ENCODE peak calls at places on chromosomes 5 and 9, in five cellular contexts. P is left lung, N is breast epithelium, B is OCI-LY7, O is IMR-90. T is an unnamed sample.

GRCh38 chr9:935348-935965 is 41.0 kb upstream of the DMRT3 start:
- DNase-seq in P (no peak), N (no peak), B (no peak), O (peak), T (peak)

GRCh38 chr5:61673007-61673735 is 341.1 kb downstream of the ZSWIM6 start:
- DNase-seq in P (no peak), N (no peak), B (no peak), O (peak), T (peak)

GRCh38 chr5:59124983-59125960 is 542.4 kb downstream of the RAB3C start:
- DNase-seq in P (no peak), N (no peak), B (no peak), O (peak), T (no peak)

GRCh38 chr9:35723908-35724307 is 8.1 kb downstream of the TLN1 start:
- DNase-seq in P (no peak), N (no peak), B (no peak), O (no peak), T (no peak)

GRCh38 chr9:137293094-137293481 is 9.0 kb downstream of the NRARP start:
- DNase-seq in P (no peak), N (no peak), B (no peak), O (no peak), T (no peak)

GRCh38 chr5:64451551-64451950 is 54.3 kb upstream of the RGS7BP start:
- DNase-seq in P (no peak), N (no peak), B (no peak), O (no peak), T (no peak)

GRCh38 chr9:70392189-70392588 is 22.3 kb downstream of the KLF9 start:
- DNase-seq in P (no peak), N (no peak), B (peak), O (no peak), T (no peak)

GRCh38 chr9:125119643-125120286 is 23.6 kb downstream of the SCAI start:
- DNase-seq in P (no peak), N (no peak), B (peak), O (peak), T (no peak)

GRCh38 chr5:173328896-173329369 is 719 bp upstream of the STC2 start:
- DNase-seq in P (no peak), N (no peak), B (no peak), O (peak), T (peak)

GRCh38 chr9:126532019-126532462 is 81.7 kb upstream of the LMX1B start:
- DNase-seq in P (no peak), N (no peak), B (no peak), O (no peak), T (no peak)

GRCh38 chr5:142095651-142096330 is 12.8 kb upstream of the NDFIP1 start:
- DNase-seq in P (peak), N (no peak), B (no peak), O (no peak), T (no peak)

GRCh38 chr5:140111859-140112551 is 1.9 kb upstream of the PURA start:
- DNase-seq in P (no peak), N (no peak), B (peak), O (no peak), T (no peak)

GRCh38 chr5:168798065-168799023 is 219.2 kb upstream of the PANK3 start:
- DNase-seq in P (no peak), N (no peak), B (no peak), O (no peak), T (no peak)

GRCh38 chr9:87223397-87224246 is 274.0 kb upstream of the DAPK1 start:
- DNase-seq in P (no peak), N (no peak), B (no peak), O (peak), T (no peak)

GRCh38 chr5:2914022-2914661 is 162.7 kb upstream of the IRX2 start:
- DNase-seq in P (no peak), N (no peak), B (no peak), O (no peak), T (no peak)

GRCh38 chr5:181205735-181206401 is 872 bp upstream of the TRIM7 start:
- DNase-seq in P (no peak), N (no peak), B (no peak), O (peak), T (peak)

GRCh38 chr5:72651779-72652178 is 144.6 kb upstream of the ZNF366 start:
- DNase-seq in P (no peak), N (no peak), B (no peak), O (no peak), T (no peak)

GRCh38 chr5:10289353-10289752 is 18.3 kb downstream of the CMBL start:
- DNase-seq in P (peak), N (peak), B (no peak), O (no peak), T (no peak)

GRCh38 chr5:7759257-7759871 is 91.6 kb downstream of the CFAP90 start:
- DNase-seq in P (no peak), N (no peak), B (no peak), O (no peak), T (no peak)

GRCh38 chr9:131986089-131986488 is 93.6 kb downstream of the MED27 start:
- DNase-seq in P (no peak), N (no peak), B (no peak), O (no peak), T (no peak)

GRCh38 chr9:108617661-108618060 is 238.1 kb downstream of the ACTL7B start:
- DNase-seq in P (no peak), N (no peak), B (no peak), O (no peak), T (no peak)

GRCh38 chr5:532521-533242 is 8.4 kb upstream of the SLC9A3 start:
- DNase-seq in P (no peak), N (no peak), B (no peak), O (no peak), T (no peak)

DNA sequence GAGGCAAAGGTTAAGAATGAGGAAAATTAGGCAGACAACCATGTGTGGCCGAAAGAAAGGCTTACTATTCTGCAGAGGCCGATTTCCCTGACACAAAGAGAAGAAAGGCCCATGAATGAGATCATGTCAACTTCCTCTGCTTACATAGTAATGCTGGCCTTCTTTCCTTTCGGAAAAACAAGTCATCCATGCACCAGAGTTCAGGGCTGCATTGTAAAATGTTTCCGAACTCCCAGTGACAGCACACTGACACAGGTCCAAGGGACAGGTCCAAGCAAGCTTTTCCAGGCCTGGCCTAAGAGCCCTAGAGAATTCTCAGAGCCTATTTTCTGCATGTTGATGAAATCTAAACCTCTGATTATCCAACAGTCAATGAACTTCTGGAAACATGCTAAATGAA is 140.9 kb downstream of the ZNF608 start:
- DNase-seq in P (no peak), N (no peak), B (no peak), O (peak), T (no peak)
- H3K27ac ChIP-seq in P (peak), N (no peak), B (no peak), O (no peak), T (no peak)

GRCh38 chr9:18159254-18159653 is 314.7 kb upstream of the ADAMTSL1 start:
- DNase-seq in P (no peak), N (no peak), B (no peak), O (no peak), T (no peak)
- TF ChIP-seq CTCF in P (no peak), N (no peak), B (no peak), O (no peak), T (no peak)

DNA sequence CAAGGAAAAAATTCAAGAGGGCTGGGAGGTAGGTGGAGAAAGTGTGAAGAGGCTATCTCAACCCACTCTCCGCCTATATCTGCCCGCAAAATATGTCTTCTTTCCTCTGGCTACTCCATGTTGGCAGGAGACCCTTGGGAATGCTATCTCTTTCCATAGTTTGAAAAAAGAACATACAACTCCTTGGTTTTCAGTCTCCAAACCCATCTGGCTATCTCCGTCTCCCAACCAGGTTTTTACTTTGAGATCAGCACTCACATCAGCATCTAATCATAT is 109.9 kb upstream of the IFNE start:
- DNase-seq in P (no peak), N (no peak), B (no peak), O (no peak), T (no peak)
- H3K27ac ChIP-seq in P (no peak), N (peak), B (no peak), O (peak), T (peak)

DNA sequence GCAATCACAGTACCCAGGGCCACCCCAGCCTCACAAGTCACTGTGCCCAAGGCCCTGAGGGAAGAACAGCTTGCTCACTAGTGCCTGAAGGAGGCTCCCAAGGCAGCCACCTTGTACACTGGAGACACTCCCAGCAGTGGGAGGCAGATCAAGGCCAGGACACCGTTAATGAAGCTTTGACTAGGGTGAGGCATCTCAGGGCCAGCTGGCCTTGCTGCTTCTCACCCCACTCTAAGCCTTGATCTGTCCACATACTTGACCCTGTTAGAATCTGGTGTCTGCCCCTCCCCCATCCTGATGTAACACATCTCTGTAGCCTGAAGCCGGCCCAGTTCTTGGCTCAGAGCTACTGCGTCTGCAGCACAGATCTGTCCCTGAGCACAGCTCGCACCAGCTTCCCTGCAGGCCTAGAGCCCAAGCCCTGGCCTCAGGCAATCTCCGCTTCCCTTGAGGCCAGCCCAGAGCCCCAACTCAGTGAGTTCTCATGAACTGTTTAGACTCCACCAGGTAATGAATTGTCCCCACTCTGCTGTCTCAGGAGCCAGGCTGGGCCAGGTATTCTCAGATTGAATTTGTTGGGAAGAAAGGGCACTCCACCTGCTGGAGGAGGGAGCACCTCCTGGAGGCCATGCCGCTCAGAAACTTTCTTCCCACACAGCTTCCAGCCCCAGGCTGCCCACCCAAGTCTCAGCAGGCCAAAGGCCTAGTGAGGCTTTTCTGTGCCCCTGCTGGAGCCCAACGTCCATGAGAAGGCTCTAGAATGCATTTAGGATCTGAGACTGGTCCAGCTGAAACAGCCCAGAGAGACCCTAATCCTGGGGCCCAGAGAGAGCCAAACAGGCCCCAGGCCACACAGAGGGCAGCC is 13.4 kb upstream of the JADE2 start:
- DNase-seq in P (peak), N (peak), B (no peak), O (peak), T (peak)
- TF ChIP-seq CTCF in P (no peak), N (peak), B (no peak), O (no peak), T (no peak)

T was measured in RWPE1.